ENCODE peak calls at places on chromosome 16, in four cellular contexts. W is stomach, Y is H1, A is K562. X is an unnamed sample.

GRCh38 chr16:51327001-51327400 is 175.9 kb upstream of the SALL1 start:
- DNase-seq in W (no peak), Y (no peak), A (no peak), X (no peak)

GRCh38 chr16:56708418-56708817 is 21.5 kb upstream of the NUP93 start:
- DNase-seq in W (no peak), Y (no peak), A (no peak), X (no peak)

GRCh38 chr16:66260522-66261290 is 105.8 kb upstream of the CDH5 start:
- DNase-seq in W (no peak), Y (no peak), A (no peak), X (no peak)

GRCh38 chr16:48432136-48432535 is 46.9 kb upstream of the SIAH1 start:
- DNase-seq in W (no peak), Y (no peak), A (no peak), X (peak)

GRCh38 chr16:2884041-2884451 is 1.0 kb downstream of the FLYWCH2 start:
- DNase-seq in W (no peak), Y (no peak), A (no peak), X (no peak)

GRCh38 chr16:62638324-62638911 is 602.2 kb upstream of the CDH8 start:
- DNase-seq in W (no peak), Y (no peak), A (no peak), X (no peak)

GRCh38 chr16:79307214-79307613 is 293.3 kb downstream of the MAF start:
- DNase-seq in W (no peak), Y (no peak), A (no peak), X (peak)

GRCh38 chr16:626787-627457 is 3.9 kb upstream of the WFIKKN1 start:
- DNase-seq in W (no peak), Y (no peak), A (peak), X (no peak)

GRCh38 chr16:84765606-84766580 is 53.9 kb upstream of the CRISPLD2 start:
- DNase-seq in W (no peak), Y (no peak), A (no peak), X (no peak)

GRCh38 chr16:66342294-66342900 is 24.1 kb upstream of the CDH5 start:
- DNase-seq in W (no peak), Y (peak), A (peak), X (no peak)

GRCh38 chr16:4962716-4963115 is 4.6 kb downstream of the SEC14L5 start:
- DNase-seq in W (no peak), Y (no peak), A (no peak), X (no peak)

GRCh38 chr16:85534536-85535351 is 78.4 kb upstream of the GSE1 start:
- DNase-seq in W (no peak), Y (no peak), A (no peak), X (no peak)

GRCh38 chr16:87930456-87930855 is 5.9 kb downstream of the CA5A start:
- DNase-seq in W (no peak), Y (no peak), A (peak), X (no peak)

GRCh38 chr16:65121870-65122723 is at the start of gene CDH11:
- DNase-seq in W (peak), Y (no peak), A (no peak), X (peak)

GRCh38 chr16:65889533-65889966 is 476.9 kb upstream of the CDH5 start:
- DNase-seq in W (no peak), Y (no peak), A (no peak), X (no peak)

GRCh38 chr16:64421515-64421914 is 700.3 kb downstream of the CDH11 start:
- DNase-seq in W (no peak), Y (no peak), A (no peak), X (no peak)

GRCh38 chr16:50636865-50637374 is 44.2 kb downstream of the SNX20 start:
- DNase-seq in W (no peak), Y (no peak), A (no peak), X (no peak)

GRCh38 chr16:71225145-71225544 is 5.4 kb downstream of the HYDIN start:
- DNase-seq in W (no peak), Y (no peak), A (no peak), X (no peak)

DNA sequence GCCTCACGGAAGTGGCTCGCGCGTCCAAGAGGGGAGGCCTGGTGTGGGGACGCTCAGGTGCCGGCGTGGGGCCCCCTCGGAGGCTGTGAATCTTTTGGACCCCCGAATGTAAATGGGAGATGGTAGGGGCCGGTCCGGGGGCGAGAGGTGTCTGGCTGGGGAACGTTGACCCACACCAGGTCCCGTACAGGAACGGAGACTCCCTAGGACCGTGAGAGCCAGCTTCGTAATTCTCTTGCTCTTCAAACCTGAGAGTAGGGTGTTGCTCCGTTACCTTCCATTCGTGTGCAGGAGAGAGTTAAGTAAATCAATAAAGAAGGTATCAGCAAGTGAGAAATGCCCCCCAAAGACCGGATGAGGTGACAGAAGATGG is 483 bp downstream of the LYRM1 start:
- DNase-seq in W (no peak), Y (no peak), A (no peak), X (no peak)
- TF ChIP-seq POLR2A in W (no peak), Y (no peak), A (peak), X (peak)

GRCh38 chr16:69772560-69773254 is 10.6 kb downstream of the WWP2 start:
- DNase-seq in W (no peak), Y (no peak), A (no peak), X (no peak)
- TF ChIP-seq EP300 in W (no peak), Y (no peak), A (no peak), X (no peak)

GRCh38 chr16:46924402-46924801 is 40.2 kb downstream of the GPT2 start:
- DNase-seq in W (no peak), Y (no peak), A (no peak), X (no peak)
- TF ChIP-seq POLR2A in W (no peak), Y (no peak), A (no peak), X (no peak)

GRCh38 chr16:69340095-69340644 is 598 bp downstream of the NIP7 start:
- DNase-seq in W (no peak), Y (no peak), A (peak), X (no peak)

GRCh38 chr16:69338557-69339288 is 641 bp downstream of the COG8 start:
- DNase-seq in W (no peak), Y (no peak), A (no peak), X (no peak)

GRCh38 chr16:69344171-69344570 is 4.6 kb downstream of the NIP7 start:
- DNase-seq in W (no peak), Y (no peak), A (no peak), X (no peak)

GRCh38 chr16:69334696-69335095 is 4.3 kb upstream of the PDF start:
- DNase-seq in W (no peak), Y (no peak), A (no peak), X (no peak)

GRCh38 chr16:69339289-69340094 is at the start of the genes COG8 and NIP7:
- DNase-seq in W (peak), Y (peak), A (peak), X (peak)
- TF ChIP-seq EP300 in W (no peak), Y (no peak), A (peak), X (no peak)

GRCh38 chr16:23710008-23710407 is 3.0 kb downstream of the ERN2 start:
- DNase-seq in W (no peak), Y (no peak), A (no peak), X (no peak)
- TF ChIP-seq POLR2A in W (no peak), Y (no peak), A (no peak), X (no peak)

GRCh38 chr16:57949013-57949412 is 21.9 kb downstream of the CNGB1 start:
- DNase-seq in W (no peak), Y (no peak), A (no peak), X (no peak)

GRCh38 chr16:57945740-57946138 is 25.2 kb downstream of the CNGB1 start:
- DNase-seq in W (no peak), Y (no peak), A (no peak), X (no peak)

GRCh38 chr16:57944961-57945739 is 25.8 kb downstream of the CNGB1 start:
- DNase-seq in W (no peak), Y (no peak), A (no peak), X (no peak)

GRCh38 chr16:57948027-57948426 is 22.9 kb downstream of the CNGB1 start:
- DNase-seq in W (no peak), Y (no peak), A (no peak), X (no peak)

GRCh38 chr16:57946181-57946801 is 24.6 kb downstream of the CNGB1 start:
- DNase-seq in W (no peak), Y (no peak), A (no peak), X (no peak)
- TF ChIP-seq EP300 in W (no peak), Y (no peak), A (no peak), X (no peak)

DNA sequence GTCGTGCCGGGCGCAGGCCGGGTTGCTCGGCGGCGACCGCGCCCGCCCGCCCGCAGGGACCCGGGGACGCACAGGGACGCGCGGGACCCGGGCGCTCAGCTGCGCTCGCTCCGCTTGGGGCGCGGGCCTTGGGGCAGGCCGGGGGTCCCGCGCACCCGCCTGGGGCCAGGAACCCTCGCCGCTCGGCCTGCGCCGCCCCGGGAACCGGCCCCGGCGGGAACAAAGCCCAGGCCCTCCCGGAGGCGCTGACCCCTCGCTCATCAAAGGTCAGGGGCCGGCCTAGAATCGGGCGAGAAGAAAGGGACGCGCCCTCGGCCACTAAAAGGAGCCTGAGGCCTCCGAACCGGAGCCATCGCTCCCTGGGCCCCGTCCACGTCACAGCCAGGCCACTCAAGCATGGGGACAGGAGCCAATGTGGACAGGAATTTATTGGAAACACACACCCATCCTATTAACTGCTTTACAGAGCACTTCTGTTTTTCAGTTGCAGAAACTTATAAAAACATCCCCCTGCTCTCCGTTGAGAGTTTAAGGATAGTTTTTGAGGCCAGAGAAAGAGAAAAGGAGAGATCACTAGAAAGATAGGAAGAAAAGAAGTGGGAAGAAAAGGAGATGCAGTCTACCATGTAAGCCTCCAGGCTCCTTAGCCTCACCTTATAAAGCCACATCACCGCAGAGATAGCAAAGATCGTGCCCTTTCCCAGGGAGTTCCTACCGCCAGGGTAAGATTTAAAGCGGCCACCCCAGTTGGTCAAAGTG is 543 bp upstream of the ZFHX3 start:
- DNase-seq in W (peak), Y (no peak), A (no peak), X (peak)
- TF ChIP-seq POLR2A in W (no peak), Y (no peak), A (no peak), X (peak)

GRCh38 chr16:17154981-17155380 is 315.8 kb downstream of the XYLT1 start:
- DNase-seq in W (no peak), Y (no peak), A (no peak), X (no peak)

GRCh38 chr16:17151335-17151734 is 319.4 kb downstream of the XYLT1 start:
- DNase-seq in W (no peak), Y (no peak), A (no peak), X (no peak)

GRCh38 chr16:17159616-17160015 is 311.1 kb downstream of the XYLT1 start:
- DNase-seq in W (no peak), Y (no peak), A (no peak), X (no peak)

GRCh38 chr16:17155936-17156335 is 314.8 kb downstream of the XYLT1 start:
- DNase-seq in W (no peak), Y (no peak), A (no peak), X (no peak)

GRCh38 chr16:17155480-17155879 is 315.3 kb downstream of the XYLT1 start:
- DNase-seq in W (no peak), Y (no peak), A (no peak), X (no peak)
- TF ChIP-seq EP300 in W (no peak), Y (no peak), A (no peak), X (no peak)

X was measured in transverse colon.